ENCODE peak calls at places on chromosomes 2 and 18, in five cellular contexts. P is ascending aorta, I is WTC11, A is kidney epithelial cell, K is foreskin fibroblast. T is an unnamed sample.

GRCh38 chr2:34656632-34657031 is 1057.5 kb upstream of the FAM98A start:
- DNase-seq in P (no peak), I (no peak), A (no peak), K (no peak), T (no peak)

GRCh38 chr2:113263546-113263945 is 15.2 kb downstream of the PAX8 start:
- DNase-seq in I (no peak), K (no peak), A (no peak), P (no peak), T (no peak)

GRCh38 chr2:16665746-16666452 is at the start of gene CYRIA:
- DNase-seq in I (peak), P (no peak), A (no peak), K (peak), T (no peak)

GRCh38 chr2:31322376-31322775 is 88.4 kb downstream of the EHD3 start:
- DNase-seq in A (no peak), P (no peak), I (no peak), K (peak), T (no peak)

GRCh38 chr2:169091761-169092523 is 22.6 kb downstream of the DHRS9 start:
- DNase-seq in I (no peak), K (peak), A (peak), P (no peak), T (peak)

GRCh38 chr2:199977984-199978415 is 22.6 kb downstream of the MAIP1 start:
- DNase-seq in P (no peak), K (peak), I (no peak), A (peak), T (peak)

GRCh38 chr18:76357174-76357573 is 137.9 kb downstream of the ZNF516 start:
- DNase-seq in A (no peak), K (no peak), I (no peak), P (no peak), T (no peak)

GRCh38 chr2:234003972-234004617 is 46.4 kb upstream of the SPP2 start:
- DNase-seq in A (peak), P (no peak), I (no peak), K (peak), T (peak)

GRCh38 chr2:121289271-121289670 is 4.3 kb upstream of the TFCP2L1 start:
- DNase-seq in K (no peak), P (no peak), I (no peak), A (no peak), T (no peak)

DNA sequence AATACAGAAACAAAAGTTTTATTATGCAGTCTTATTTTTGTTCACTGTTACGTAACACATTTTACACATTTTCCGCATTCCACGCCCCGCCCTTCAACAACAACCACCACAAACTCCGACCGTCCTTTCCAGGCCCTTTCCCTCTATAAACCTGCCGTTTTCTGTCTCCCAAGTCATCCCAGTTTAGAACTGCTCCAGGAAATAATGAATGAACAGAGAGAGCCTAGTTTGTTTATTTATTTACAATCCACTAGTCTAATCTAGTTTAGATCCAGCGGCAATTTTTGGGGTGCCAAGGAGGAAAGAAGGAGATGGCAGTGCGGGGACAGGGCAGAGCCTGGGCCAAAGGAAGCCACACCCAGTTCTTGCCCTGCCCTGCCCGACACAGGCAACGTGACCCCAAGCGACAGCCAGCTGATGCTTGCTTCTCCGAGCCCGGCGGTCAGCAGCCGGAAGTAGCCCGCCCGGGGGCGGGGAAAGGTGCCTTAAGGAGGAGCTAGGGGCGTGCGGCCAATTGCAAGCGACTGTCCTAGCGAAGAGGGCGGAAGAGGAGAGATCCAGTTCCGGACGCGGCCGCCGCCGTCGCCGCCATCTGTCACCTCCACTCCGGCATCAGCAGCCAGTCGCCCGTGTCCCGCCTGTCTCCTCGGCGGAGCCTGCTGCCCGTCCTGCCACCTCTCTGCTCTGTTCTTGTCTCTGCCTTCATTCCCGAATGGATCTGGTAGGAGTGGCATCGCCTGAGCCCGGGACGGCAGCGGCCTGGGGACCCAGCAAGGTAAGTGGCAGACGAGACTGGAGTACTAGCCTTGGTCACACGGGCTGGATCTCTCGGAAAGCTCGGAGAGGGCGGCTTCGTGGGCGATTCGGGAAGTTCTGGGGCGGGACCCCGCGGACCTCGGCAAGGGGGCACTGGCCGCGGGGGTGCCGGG is at the start of gene RIOK3:
- DNase-seq in K (peak), P (peak), I (peak), A (peak), T (peak)
- TF ChIP-seq CTCF in K (no peak), P (no peak), I (no peak), A (no peak), T (no peak)

GRCh38 chr2:20423376-20423775 is 23.5 kb upstream of the RHOB start:
- DNase-seq in A (no peak), K (peak), I (no peak), P (no peak), T (no peak)

GRCh38 chr2:20423847-20424246 is 23.0 kb upstream of the RHOB start:
- DNase-seq in P (no peak), K (no peak), A (no peak), I (no peak), T (no peak)

GRCh38 chr2:20421988-20422678 is 24.7 kb upstream of the RHOB start:
- DNase-seq in K (peak), I (no peak), A (no peak), P (peak), T (no peak)

GRCh38 chr2:20421336-20421987 is 25.4 kb upstream of the RHOB start:
- DNase-seq in P (no peak), K (no peak), A (no peak), I (no peak), T (no peak)

DNA sequence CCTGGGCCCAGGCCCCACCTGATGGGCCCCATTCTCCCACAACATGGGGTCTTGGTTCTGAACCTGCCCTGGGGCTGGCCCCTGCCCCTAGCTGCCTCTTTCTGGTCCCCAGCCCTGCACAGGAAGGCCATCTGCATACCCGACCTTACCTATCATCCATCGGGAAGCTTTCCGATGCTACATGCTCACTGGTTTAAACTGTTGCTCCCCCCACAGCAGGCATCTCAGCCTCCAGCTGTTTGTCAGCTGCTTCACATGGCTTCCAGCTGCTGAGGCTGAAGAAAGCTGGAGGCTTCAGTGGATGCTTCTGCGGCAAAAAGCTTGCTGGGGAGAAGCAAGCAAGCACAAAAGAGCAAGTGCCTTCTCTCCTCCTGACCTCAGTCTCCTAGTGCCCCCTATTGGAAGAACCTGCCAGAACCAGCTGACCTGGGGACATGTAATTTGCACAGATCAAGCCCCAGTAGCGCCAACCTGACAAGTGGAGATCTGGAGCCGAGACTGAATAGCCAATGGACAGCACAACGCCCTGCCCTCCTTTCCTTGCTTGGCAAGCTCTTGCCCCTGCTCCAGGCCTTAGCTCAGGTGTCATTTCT is 24.1 kb upstream of the RHOB start:
- DNase-seq in A (no peak), I (peak), K (peak), P (no peak), T (no peak)
- TF ChIP-seq CTCF in A (no peak), I (peak), K (peak), P (no peak), T (peak)

DNA sequence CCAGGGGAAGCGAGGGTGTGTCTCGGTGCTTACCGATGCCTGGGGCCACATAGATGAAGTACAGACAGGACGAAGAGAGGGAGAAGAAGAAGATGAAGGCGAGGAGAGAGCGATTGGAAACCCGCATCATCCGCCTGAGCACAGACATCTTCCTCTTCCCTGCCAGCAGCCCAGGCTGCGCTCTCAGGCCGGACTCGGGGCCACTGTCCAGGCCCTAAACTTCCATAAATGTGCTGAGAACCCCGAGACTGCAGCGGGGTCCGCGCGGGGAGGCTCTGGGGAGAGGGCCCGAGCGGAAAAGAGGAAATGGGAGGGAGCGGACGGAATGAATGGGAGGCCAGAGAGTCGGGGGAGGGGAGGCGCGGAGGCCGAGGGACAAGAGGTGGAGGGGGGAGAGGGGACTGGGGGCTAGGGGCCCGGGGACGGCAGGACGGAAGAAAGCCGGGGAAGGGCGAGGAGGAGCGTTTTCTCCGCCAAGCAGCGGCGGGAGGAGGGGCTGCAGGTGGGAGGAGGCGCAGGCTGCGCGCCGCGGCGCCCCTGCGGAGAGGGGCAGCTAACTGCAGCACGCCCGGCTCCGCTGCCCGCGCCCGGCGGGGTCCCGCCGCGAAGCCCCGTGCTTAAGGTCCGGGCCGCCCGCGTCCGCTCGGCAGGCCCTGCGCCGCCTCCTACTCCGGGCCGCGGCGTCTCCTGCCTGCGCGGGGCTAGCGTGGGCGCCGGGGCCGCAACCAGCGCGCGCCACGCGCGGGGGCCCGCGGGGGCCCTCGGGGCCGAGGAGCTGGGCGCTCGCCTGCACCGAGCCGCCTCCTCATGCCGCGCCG is at the start of gene B4GALT6:
- DNase-seq in A (no peak), K (peak), I (peak), P (no peak), T (no peak)
- TF ChIP-seq CTCF in A (no peak), K (no peak), I (no peak), P (no peak), T (no peak)

DNA sequence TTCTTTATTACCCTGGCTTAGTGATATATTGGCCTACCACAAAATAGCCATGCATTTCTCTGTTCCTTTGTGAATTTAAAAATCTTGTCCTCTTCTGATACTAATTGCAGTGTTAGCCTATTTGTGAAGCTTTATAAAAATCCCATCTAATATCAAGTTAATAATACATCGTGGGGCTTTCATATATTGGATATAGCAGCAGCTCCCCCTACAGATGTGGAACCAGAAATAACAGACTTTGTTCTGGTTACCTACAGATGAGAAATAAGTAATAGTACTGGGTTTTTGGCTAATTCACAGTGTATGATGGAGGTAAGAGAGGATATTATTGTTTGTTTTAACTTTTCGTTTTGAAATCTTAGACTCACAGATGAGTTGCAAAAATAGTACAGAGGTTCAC is 1661.7 kb upstream of the PIK3C3 start:
- DNase-seq in K (peak), I (no peak), P (no peak), A (no peak), T (no peak)
- TF ChIP-seq CTCF in K (no peak), I (no peak), P (no peak), A (peak), T (peak)

GRCh38 chr2:104736026-104736425 is 117.9 kb upstream of the POU3F3 start:
- DNase-seq in I (no peak), A (no peak), K (no peak), P (no peak), T (peak)

GRCh38 chr2:104734937-104735586 is 118.9 kb upstream of the POU3F3 start:
- DNase-seq in K (no peak), I (no peak), A (no peak), P (no peak), T (no peak)

GRCh38 chr2:104733544-104733943 is 120.4 kb upstream of the POU3F3 start:
- DNase-seq in P (no peak), I (peak), A (no peak), K (no peak), T (no peak)
- TF ChIP-seq CTCF in P (no peak), I (peak), A (peak), K (no peak), T (peak)

GRCh38 chr2:96361751-96362150 is 26.2 kb downstream of the NCAPH start:
- DNase-seq in I (no peak), A (no peak), K (no peak), P (no peak), T (no peak)

GRCh38 chr2:96359866-96360265 is 24.3 kb downstream of the NCAPH start:
- DNase-seq in A (no peak), I (no peak), K (no peak), P (no peak), T (no peak)

GRCh38 chr2:96356889-96357288 is 21.3 kb downstream of the NCAPH start:
- DNase-seq in I (no peak), P (no peak), A (no peak), K (no peak), T (no peak)

GRCh38 chr2:96354492-96354891 is 18.9 kb downstream of the NCAPH start:
- DNase-seq in P (no peak), A (no peak), K (no peak), I (no peak), T (peak)

GRCh38 chr2:96359310-96359709 is 23.7 kb downstream of the NCAPH start:
- DNase-seq in P (no peak), I (no peak), A (no peak), K (no peak), T (no peak)
- TF ChIP-seq CTCF in P (no peak), I (no peak), A (peak), K (no peak), T (peak)